ENCODE peak calls at places on chromosomes 7 and 10, in ten cellular contexts. W is thoracic aorta, G is OCI-LY7, X is tibial nerve, N is neural progenitor cell, R is A549, D is aorta, C is K562, B is adrenal gland, F is H9. A is an unnamed sample. For H3K4me1, the result is how much of the 10 kb centered on the place peaks cover.

GRCh38 chr10:30158325-30158960 is 99.1 kb upstream of the JCAD start:
- DNase-seq in W (no peak), G (no peak), X (no peak), N (no peak), R (no peak), D (no peak), C (no peak), B (no peak), F (no peak), A (peak)

GRCh38 chr7:151864561-151864960 is 12.4 kb downstream of the PRKAG2 start:
- DNase-seq in W (no peak), G (no peak), X (no peak), N (no peak), R (no peak), D (peak), C (no peak), B (no peak), F (no peak), A (no peak)

GRCh38 chr7:131495679-131496498 is 60.5 kb downstream of the PODXL start:
- DNase-seq in W (no peak), G (no peak), X (no peak), N (no peak), R (no peak), D (no peak), C (no peak), B (no peak), F (no peak), A (no peak)

GRCh38 chr10:69961864-69962745 is 90.5 kb upstream of the MACROH2A2 start:
- DNase-seq in W (no peak), G (no peak), X (no peak), N (no peak), R (no peak), D (no peak), C (no peak), B (peak), F (peak), A (no peak)

GRCh38 chr7:50954245-50954644 is 171.5 kb upstream of the GRB10 start:
- DNase-seq in W (no peak), G (no peak), X (no peak), N (no peak), R (no peak), D (no peak), C (no peak), B (no peak), F (no peak), A (no peak)

GRCh38 chr10:4780782-4781181 is 45.2 kb upstream of the AKR1E2 start:
- DNase-seq in W (no peak), G (no peak), X (no peak), N (no peak), R (no peak), D (no peak), C (no peak), B (no peak), F (no peak), A (no peak)

GRCh38 chr7:102186306-102186705 is 100.4 kb upstream of the SH2B2 start:
- DNase-seq in W (no peak), G (no peak), X (no peak), N (no peak), R (no peak), D (no peak), C (no peak), B (no peak), F (no peak), A (no peak)

GRCh38 chr10:26029858-26030257 is 95.8 kb downstream of the MYO3A start:
- DNase-seq in W (no peak), G (no peak), X (no peak), N (no peak), R (no peak), D (no peak), C (no peak), B (no peak), F (peak), A (no peak)

GRCh38 chr10:79003183-79004100 is 65.3 kb upstream of the ZMIZ1 start:
- DNase-seq in W (no peak), G (no peak), X (no peak), N (no peak), R (no peak), D (no peak), C (no peak), B (peak), F (no peak), A (peak)

GRCh38 chr7:69746383-69746782 is 148.1 kb downstream of the AUTS2 start:
- DNase-seq in W (no peak), G (no peak), X (no peak), N (no peak), R (no peak), D (no peak), C (no peak), B (no peak), F (no peak), A (no peak)

GRCh38 chr10:95246582-95247051 is 44.2 kb downstream of the PDLIM1 start:
- DNase-seq in W (peak), G (peak), X (peak), N (peak), R (peak), D (peak), C (peak), B (peak), F (peak), A (peak)

GRCh38 chr7:79157281-79157680 is 296.2 kb downstream of the MAGI2 start:
- DNase-seq in W (no peak), G (no peak), X (no peak), N (no peak), R (no peak), D (no peak), C (no peak), B (no peak), F (no peak), A (no peak)

GRCh38 chr7:47448971-47449370 is 132.9 kb downstream of the TNS3 start:
- DNase-seq in W (no peak), G (no peak), X (no peak), N (no peak), R (no peak), D (peak), C (no peak), B (peak), F (no peak), A (no peak)
- H3K4me1 ChIP-seq in W (under half), G (under half), X (half or more), N (under half), R (half or more), D (under half), C (under half), B (half or more), F (under half), A (under half)

GRCh38 chr10:35497909-35498308 is 107.2 kb upstream of the GJD4 start:
- DNase-seq in W (no peak), G (no peak), X (no peak), N (no peak), R (no peak), D (no peak), C (no peak), B (no peak), F (no peak), A (no peak)

GRCh38 chr10:35495521-35496238 is 109.5 kb upstream of the GJD4 start:
- DNase-seq in W (no peak), G (peak), X (no peak), N (peak), R (no peak), D (no peak), C (no peak), B (peak), F (no peak), A (no peak)

GRCh38 chr10:35492387-35493195 is 112.5 kb upstream of the GJD4 start:
- DNase-seq in W (no peak), G (no peak), X (no peak), N (no peak), R (no peak), D (no peak), C (no peak), B (no peak), F (no peak), A (no peak)

GRCh38 chr10:35488228-35488627 is 116.9 kb upstream of the GJD4 start:
- DNase-seq in W (no peak), G (no peak), X (no peak), N (no peak), R (no peak), D (no peak), C (no peak), B (no peak), F (no peak), A (no peak)

GRCh38 chr10:35493196-35494118 is 111.7 kb upstream of the GJD4 start:
- DNase-seq in W (no peak), G (peak), X (no peak), N (no peak), R (no peak), D (no peak), C (no peak), B (no peak), F (no peak), A (no peak)
- H3K4me1 ChIP-seq in W (under half), G (half or more), X (under half), N (under half), R (under half), D (under half), C (under half), B (under half), F (under half), A (under half)

DNA sequence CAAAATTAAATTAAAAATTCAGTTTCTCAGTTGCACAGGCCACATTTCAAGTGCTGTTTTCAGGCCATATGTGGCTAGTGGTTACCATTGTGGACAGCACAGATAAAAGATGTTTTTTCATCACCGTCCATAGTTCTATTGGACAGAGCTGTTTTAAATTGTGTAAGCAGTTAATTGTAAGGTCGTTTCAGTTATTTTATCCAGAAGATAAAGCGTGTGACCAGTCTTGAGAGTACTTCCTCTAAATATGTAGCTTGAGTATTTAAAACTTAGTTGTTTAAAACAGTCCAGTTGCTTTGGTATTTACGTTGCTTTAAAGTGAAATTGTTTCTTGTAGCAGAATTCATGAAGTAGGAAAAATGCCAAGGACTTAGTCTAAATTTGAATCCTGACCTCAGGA is 66.9 kb downstream of the ZNRF2 start:
- DNase-seq in W (no peak), G (no peak), X (no peak), N (no peak), R (no peak), D (no peak), C (no peak), B (no peak), F (no peak), A (no peak)
- H3K4me1 ChIP-seq in W (under half), G (under half), X (under half), N (half or more), R (under half), D (under half), C (under half), B (under half), F (under half), A (under half)

GRCh38 chr7:29345590-29345989 is 151.0 kb downstream of the CHN2 start:
- DNase-seq in W (no peak), G (no peak), X (no peak), N (peak), R (peak), D (peak), C (no peak), B (peak), F (peak), A (peak)

GRCh38 chr7:29342761-29343160 is 148.2 kb downstream of the CHN2 start:
- DNase-seq in W (no peak), G (no peak), X (no peak), N (no peak), R (no peak), D (no peak), C (no peak), B (no peak), F (no peak), A (no peak)

GRCh38 chr7:29344334-29344978 is 149.9 kb downstream of the CHN2 start:
- DNase-seq in W (no peak), G (no peak), X (no peak), N (no peak), R (no peak), D (no peak), C (no peak), B (no peak), F (no peak), A (no peak)

GRCh38 chr7:29341156-29341555 is 146.6 kb downstream of the CHN2 start:
- DNase-seq in W (no peak), G (no peak), X (no peak), N (no peak), R (no peak), D (no peak), C (no peak), B (no peak), F (no peak), A (no peak)

GRCh38 chr7:29343379-29343778 is 148.8 kb downstream of the CHN2 start:
- DNase-seq in W (no peak), G (no peak), X (no peak), N (no peak), R (no peak), D (no peak), C (no peak), B (no peak), F (no peak), A (no peak)
- H3K4me1 ChIP-seq in W (under half), G (under half), X (under half), N (under half), R (under half), D (under half), C (under half), B (under half), F (under half), A (under half)

GRCh38 chr10:110069502-110069982 is 61.8 kb downstream of the ADD3 start:
- DNase-seq in W (no peak), G (peak), X (no peak), N (no peak), R (no peak), D (no peak), C (no peak), B (no peak), F (no peak), A (no peak)

GRCh38 chr10:110065269-110065668 is 57.5 kb downstream of the ADD3 start:
- DNase-seq in W (no peak), G (no peak), X (no peak), N (no peak), R (no peak), D (no peak), C (no peak), B (no peak), F (no peak), A (no peak)

GRCh38 chr10:110067960-110068770 is 60.4 kb downstream of the ADD3 start:
- DNase-seq in W (no peak), G (peak), X (peak), N (peak), R (no peak), D (no peak), C (peak), B (no peak), F (no peak), A (no peak)

GRCh38 chr10:110074298-110074697 is 66.5 kb downstream of the ADD3 start:
- DNase-seq in W (no peak), G (no peak), X (no peak), N (no peak), R (no peak), D (no peak), C (no peak), B (no peak), F (no peak), A (peak)

GRCh38 chr10:110068780-110069179 is 61.0 kb downstream of the ADD3 start:
- DNase-seq in W (no peak), G (no peak), X (no peak), N (no peak), R (no peak), D (no peak), C (no peak), B (no peak), F (no peak), A (no peak)
- H3K4me1 ChIP-seq in W (under half), G (half or more), X (half or more), N (under half), R (under half), D (under half), C (under half), B (under half), F (under half), A (under half)

GRCh38 chr7:1345796-1346532 is 113.3 kb downstream of the UNCX start:
- DNase-seq in W (no peak), G (no peak), X (no peak), N (no peak), R (no peak), D (peak), C (no peak), B (no peak), F (no peak), A (no peak)
- H3K4me1 ChIP-seq in W (under half), G (under half), X (under half), N (under half), R (under half), D (under half), C (under half), B (under half), F (under half), A (under half)

DNA sequence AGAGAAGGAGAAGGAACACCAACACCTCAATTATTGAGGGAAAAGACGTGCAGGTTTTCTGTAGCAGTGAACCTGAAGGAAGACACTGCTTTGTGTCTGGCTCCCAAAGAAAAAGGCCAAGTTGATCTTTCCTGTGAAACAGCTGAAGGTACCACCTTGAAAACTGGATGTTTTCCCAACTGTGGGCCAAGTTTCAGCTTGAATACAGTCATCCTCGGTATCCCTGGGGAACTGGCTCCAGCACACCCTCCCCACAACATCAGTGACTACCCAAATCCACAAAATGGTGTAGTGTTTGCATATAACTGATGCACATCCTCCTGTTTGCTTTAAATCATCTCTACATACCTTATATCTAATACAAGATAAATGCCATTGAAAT is 297.0 kb upstream of the PITRM1 start:
- DNase-seq in W (no peak), G (no peak), X (no peak), N (no peak), R (no peak), D (no peak), C (no peak), B (no peak), F (no peak), A (no peak)
- H3K4me1 ChIP-seq in W (under half), G (under half), X (half or more), N (under half), R (half or more), D (under half), C (under half), B (under half), F (under half), A (under half)

DNA sequence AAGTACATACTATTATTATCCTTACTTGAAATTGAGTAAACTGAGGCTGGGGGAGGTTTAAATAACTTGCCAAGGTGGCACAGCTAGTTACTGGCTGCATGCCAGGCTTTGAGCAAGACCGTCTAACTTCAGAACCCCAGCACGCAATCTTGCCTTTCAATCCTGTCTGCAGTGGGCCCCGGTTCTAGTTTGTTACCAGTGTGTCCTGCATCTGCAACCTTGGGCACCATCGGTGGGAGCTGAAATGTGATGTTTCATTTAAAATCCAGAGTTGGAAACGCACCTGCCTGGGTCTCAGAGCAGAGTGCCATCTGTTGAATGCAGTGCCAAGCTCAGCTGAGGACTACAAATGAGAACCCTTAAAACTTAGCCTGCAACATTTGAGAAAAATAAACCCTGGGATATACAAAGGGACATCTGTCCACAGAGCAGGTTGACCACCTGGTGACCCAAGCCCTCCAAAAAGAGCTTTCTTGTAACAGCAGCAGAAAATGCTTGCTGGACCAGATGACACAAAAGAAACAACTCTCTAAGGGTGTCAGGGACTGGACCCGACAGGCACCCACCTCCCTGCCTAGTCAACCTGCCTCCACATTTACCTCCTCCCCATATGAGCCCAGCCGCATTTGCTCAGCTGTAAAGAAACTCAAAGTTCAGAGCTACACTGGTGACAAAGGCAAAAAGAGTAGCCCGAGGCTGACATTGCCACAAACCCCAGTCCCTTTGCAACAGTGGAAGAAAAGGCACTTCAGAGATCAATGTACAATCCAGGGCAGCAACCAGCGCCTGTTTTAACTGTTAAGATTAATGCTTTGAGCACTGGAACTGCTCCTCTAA is 1.7 kb downstream of the SH3PXD2A start:
- DNase-seq in W (no peak), G (no peak), X (no peak), N (no peak), R (no peak), D (no peak), C (no peak), B (no peak), F (no peak), A (no peak)
- H3K4me1 ChIP-seq in W (under half), G (under half), X (half or more), N (under half), R (under half), D (under half), C (under half), B (half or more), F (under half), A (under half)

A was measured in cardiac muscle cell.